ENCODE peak calls at places on chromosome 15, in seven cellular contexts. L is iris pigment epithelial cell; X is GM12891; C is HFFc6; G is stimulated activated CD4-positive, alpha-beta T cell treated with anti-CD3 and anti-CD28 coated beads, Interleukin-2, amount 100 ng/mL, for 24 hours; W is choroid plexus epithelial cell; F is endothelial cell of umbilical vein. U is an unnamed sample.

GRCh38 chr15:63294354-63294753 is 16.9 kb downstream of the APH1B start:
- DNase-seq in C (no peak), F (no peak), W (no peak), G (no peak), X (no peak), L (no peak), U (no peak)

GRCh38 chr15:61671736-61672135 is 388.5 kb downstream of the VPS13C start:
- DNase-seq in F (no peak), G (no peak), X (no peak), W (no peak), C (no peak), L (no peak), U (no peak)

GRCh38 chr15:58182460-58183163 is 44.4 kb downstream of the AQP9 start:
- DNase-seq in F (peak), G (peak), X (peak), W (peak), L (peak), C (no peak), U (peak)

GRCh38 chr15:48507416-48508065 is 138.0 kb downstream of the FBN1 start:
- DNase-seq in C (peak), F (peak), G (no peak), L (peak), W (peak), X (no peak), U (peak)

GRCh38 chr15:78644979-78645378 is 4.0 kb upstream of the CHRNB4 start:
- DNase-seq in F (no peak), L (no peak), C (no peak), W (no peak), X (no peak), G (no peak), U (no peak)

GRCh38 chr15:39756806-39757522 is 25.7 kb downstream of the FSIP1 start:
- DNase-seq in G (no peak), X (no peak), W (peak), L (peak), F (peak), C (peak), U (peak)

GRCh38 chr15:58232273-58233065 is 94.3 kb downstream of the AQP9 start:
- DNase-seq in W (no peak), F (no peak), L (no peak), C (no peak), X (no peak), G (no peak), U (no peak)

GRCh38 chr15:101088311-101088710 is 163.5 kb downstream of the CHSY1 start:
- DNase-seq in X (no peak), G (no peak), F (no peak), L (no peak), W (no peak), C (no peak), U (no peak)

GRCh38 chr15:70765504-70766281 is 2.3 kb upstream of the UACA start:
- DNase-seq in W (peak), F (no peak), L (peak), G (no peak), X (no peak), C (peak), U (no peak)

GRCh38 chr15:76286231-76286879 is 24.9 kb downstream of the ETFA start:
- DNase-seq in L (peak), X (peak), F (no peak), W (peak), C (no peak), G (no peak), U (peak)

GRCh38 chr15:42020713-42021273 is at the start of gene PLA2G4E:
- DNase-seq in L (no peak), G (no peak), C (no peak), W (no peak), F (no peak), X (no peak), U (no peak)

GRCh38 chr15:77107068-77107467 is 36.2 kb upstream of the TSPAN3 start:
- DNase-seq in L (no peak), C (no peak), G (no peak), X (no peak), W (peak), F (no peak), U (peak)

GRCh38 chr15:76285241-76285825 is 25.9 kb downstream of the ETFA start:
- DNase-seq in X (no peak), G (no peak), W (peak), F (peak), C (peak), L (peak), U (peak)

GRCh38 chr15:33083232-33084006 is 111.1 kb downstream of the FMN1 start:
- DNase-seq in X (no peak), G (no peak), F (no peak), L (no peak), C (no peak), W (peak), U (no peak)

GRCh38 chr15:62951481-62951880 is 91.1 kb upstream of the TPM1 start:
- DNase-seq in F (no peak), C (no peak), X (no peak), G (no peak), L (no peak), W (no peak), U (no peak)

GRCh38 chr15:65207280-65207679 is 4.0 kb downstream of the CILP start:
- DNase-seq in L (no peak), W (no peak), C (no peak), X (no peak), F (no peak), G (no peak), U (no peak)

GRCh38 chr15:41661078-41661528 is 898 bp downstream of the MGA start:
- DNase-seq in G (no peak), L (no peak), F (no peak), C (no peak), W (no peak), X (no peak), U (no peak)

GRCh38 chr15:85771781-85772445 is 22.8 kb downstream of the KLHL25 start:
- DNase-seq in X (no peak), F (peak), L (peak), W (peak), G (no peak), C (no peak), U (no peak)

GRCh38 chr15:64006642-64007041 is 39.6 kb downstream of the DAPK2 start:
- DNase-seq in W (no peak), F (no peak), C (no peak), X (no peak), L (no peak), G (no peak), U (no peak)

U was measured in dermis microvascular lymphatic vessel endothelial cell.